ENCODE peak calls at places on chromosomes 5 and 9, in four cellular contexts. F is heart left ventricle, G is HFF-Myc, O is A673. W is an unnamed sample.

GRCh38 chr5:28404363-28405071 is 1366.1 kb upstream of the CDH9 start:
- DNase-seq in F (peak; percentile 58), G (no peak), O (no peak), W (no peak)

GRCh38 chr5:169801324-169801777 is 164.3 kb downstream of the DOCK2 start:
- DNase-seq in F (no peak), G (peak; percentile 41), O (peak; percentile 17), W (no peak)

GRCh38 chr5:91361055-91361701 is 21.9 kb downstream of the ARRDC3 start:
- DNase-seq in F (no peak), G (no peak), O (no peak), W (no peak)

GRCh38 chr5:95284512-95285405 is at the start of gene MCTP1:
- DNase-seq in F (peak; percentile 64), G (no peak), O (peak; percentile 58), W (peak; percentile 54)

GRCh38 chr5:172939045-172939444 is 20.2 kb upstream of the RPL26L1 start:
- DNase-seq in F (peak; percentile 44), G (no peak), O (peak; percentile 37), W (no peak)

GRCh38 chr5:58022055-58022454 is 437.8 kb downstream of the PLK2 start:
- DNase-seq in F (no peak), G (no peak), O (no peak), W (no peak)

GRCh38 chr5:72498284-72498683 is 8.9 kb downstream of the ZNF366 start:
- DNase-seq in F (no peak), G (no peak), O (no peak), W (no peak)

GRCh38 chr9:123373941-123374340 is 17.9 kb downstream of the CRB2 start:
- DNase-seq in F (no peak), G (no peak), O (no peak), W (no peak)

GRCh38 chr9:119094086-119094485 is 275.1 kb downstream of the BRINP1 start:
- DNase-seq in F (no peak), G (no peak), O (no peak), W (no peak)

GRCh38 chr5:14668247-14668646 is 3.7 kb downstream of the OTULIN start:
- DNase-seq in F (no peak), G (no peak), O (no peak), W (no peak)

GRCh38 chr9:134335490-134336173 is 9.4 kb downstream of the RXRA start:
- DNase-seq in F (no peak), G (no peak), O (no peak), W (no peak)

GRCh38 chr9:119811030-119811429 is 441.8 kb upstream of the BRINP1 start:
- DNase-seq in F (no peak), G (no peak), O (no peak), W (no peak)

GRCh38 chr9:14277202-14277601 is 36.7 kb downstream of the NFIB start:
- DNase-seq in F (no peak), G (no peak), O (peak; percentile 42), W (no peak)

GRCh38 chr5:28301676-28302075 is 1263.3 kb upstream of the CDH9 start:
- DNase-seq in F (no peak), G (peak; percentile 5), O (peak; percentile 9), W (no peak)

GRCh38 chr9:78609471-78609870 is 312.5 kb downstream of the PSAT1 start:
- DNase-seq in F (no peak), G (no peak), O (no peak), W (no peak)

GRCh38 chr5:73564644-73565165 is 734 bp downstream of the ANKRA2 start:
- DNase-seq in F (no peak), G (no peak), O (no peak), W (no peak)

GRCh38 chr5:134530375-134531077 is 5.1 kb downstream of the JADE2 start:
- DNase-seq in F (peak; percentile 51), G (no peak), O (no peak), W (no peak)

GRCh38 chr9:91815896-91816295 is 134.1 kb downstream of the ROR2 start:
- DNase-seq in F (no peak), G (no peak), O (no peak), W (no peak)

GRCh38 chr5:146710348-146710747 is 168.2 kb downstream of the PPP2R2B start:
- DNase-seq in F (no peak), G (no peak), O (no peak), W (no peak)

GRCh38 chr9:137305060-137305787 is 3.2 kb upstream of the NRARP start:
- DNase-seq in F (peak; percentile 85), G (no peak), O (no peak), W (peak; percentile 77)

GRCh38 chr5:171644536-171644935 is 141.1 kb upstream of the SMIM23 start:
- DNase-seq in F (no peak), G (no peak), O (no peak), W (no peak)

GRCh38 chr5:154972476-154973080 is 31.7 kb downstream of the MRPL22 start:
- DNase-seq in F (no peak), G (peak; percentile 24), O (peak; percentile 72), W (no peak)

GRCh38 chr9:22050924-22051323 is 41.8 kb upstream of the CDKN2B start:
- DNase-seq in F (no peak), G (no peak), O (no peak), W (no peak)

GRCh38 chr9:32577316-32577715 is 4.4 kb upstream of the NDUFB6 start:
- DNase-seq in F (no peak), G (no peak), O (no peak), W (no peak)

GRCh38 chr5:168282120-168282519 is 9.3 kb upstream of the WWC1 start:
- DNase-seq in F (no peak), G (peak; percentile 47), O (peak; percentile 17), W (no peak)

DNA sequence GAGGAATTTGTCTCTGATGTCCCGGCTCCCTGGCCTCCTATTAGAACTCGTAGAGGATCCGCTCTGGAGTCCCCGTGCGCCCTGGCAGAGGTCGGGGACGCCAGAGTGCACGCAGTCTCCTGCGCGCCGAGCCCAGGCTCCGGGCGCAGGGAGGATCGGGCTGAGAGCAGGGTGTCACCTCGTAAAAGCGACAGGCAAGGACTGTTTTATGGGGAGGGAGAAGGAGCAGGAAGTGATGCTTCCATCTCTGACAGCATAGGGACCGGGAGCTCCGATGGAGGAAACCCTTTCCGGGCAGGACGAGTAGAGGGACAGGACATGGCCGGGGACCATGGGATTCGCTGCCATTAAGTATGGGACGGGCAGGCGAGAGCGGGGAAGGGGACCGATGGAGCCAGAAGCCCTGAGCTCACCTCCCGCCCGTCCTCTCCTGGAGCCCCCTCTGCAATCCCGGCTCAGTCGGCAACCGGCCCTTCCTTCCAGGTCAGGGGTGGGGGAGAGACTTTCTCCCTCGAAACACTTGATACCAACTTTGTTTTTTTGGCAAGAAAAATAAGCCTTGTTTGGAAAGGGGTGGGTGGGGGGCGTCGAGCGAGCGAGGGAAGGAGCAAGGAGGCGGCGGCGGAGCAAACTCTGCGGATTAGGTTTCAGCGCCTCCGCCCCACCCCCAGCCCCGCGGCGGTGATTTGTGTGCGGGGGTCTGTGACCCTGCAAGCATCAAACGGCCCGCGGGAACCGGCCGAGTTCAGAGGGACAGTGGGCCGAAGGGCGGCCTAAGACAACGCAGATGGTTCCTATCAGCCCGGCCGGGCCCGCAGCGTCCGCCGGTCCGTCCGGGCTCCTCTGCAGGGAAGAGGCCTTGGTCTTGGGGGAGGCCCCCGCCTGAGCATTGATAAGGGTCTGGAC is 12.6 kb downstream of the LMX1B start:
- DNase-seq in F (no peak), G (no peak), O (peak; percentile 27), W (no peak)
- TF ChIP-seq CTCF in F (no peak), G (no peak), O (no peak), W (no peak)

GRCh38 chr5:61139931-61140330 is 22.3 kb downstream of the SMIM15 start:
- DNase-seq in F (no peak), G (no peak), O (no peak), W (no peak)

GRCh38 chr5:61139094-61139873 is 23.0 kb downstream of the SMIM15 start:
- DNase-seq in F (no peak), G (no peak), O (peak; percentile 19), W (no peak)
- TF ChIP-seq CTCF in F (no peak), G (peak; percentile 37), O (peak; percentile 48), W (no peak)

GRCh38 chr9:94507531-94508258 is 47.2 kb upstream of the PCAT7 start:
- DNase-seq in F (no peak), G (no peak), O (no peak), W (no peak)

GRCh38 chr9:94498801-94499454 is 56.0 kb upstream of the PCAT7 start:
- DNase-seq in F (no peak), G (no peak), O (no peak), W (no peak)

GRCh38 chr9:94504358-94504757 is 50.5 kb upstream of the PCAT7 start:
- DNase-seq in F (no peak), G (no peak), O (no peak), W (no peak)
- TF ChIP-seq CTCF in F (no peak), G (no peak), O (no peak), W (no peak)

GRCh38 chr5:39986614-39987013 is 561.8 kb upstream of the DAB2 start:
- DNase-seq in F (no peak), G (no peak), O (peak; percentile 10), W (no peak)
- TF ChIP-seq CTCF in F (no peak), G (no peak), O (peak; percentile 44), W (no peak)

GRCh38 chr9:85228111-85228855 is 513.5 kb downstream of the AGTPBP1 start:
- DNase-seq in F (no peak), G (no peak), O (no peak), W (no peak)

GRCh38 chr9:85223506-85224108 is 518.1 kb downstream of the AGTPBP1 start:
- DNase-seq in F (no peak), G (no peak), O (no peak), W (no peak)

GRCh38 chr9:85230081-85230480 is 511.7 kb downstream of the AGTPBP1 start:
- DNase-seq in F (no peak), G (no peak), O (no peak), W (no peak)

GRCh38 chr9:85224301-85224700 is 517.5 kb downstream of the AGTPBP1 start:
- DNase-seq in F (no peak), G (no peak), O (no peak), W (no peak)

GRCh38 chr9:85224729-85225128 is 517.0 kb downstream of the AGTPBP1 start:
- DNase-seq in F (no peak), G (no peak), O (peak; percentile 6), W (no peak)
- TF ChIP-seq CTCF in F (no peak), G (no peak), O (no peak), W (no peak)

W was measured in GM13976.